ENCODE peak calls at places on chromosome 10, in five cellular contexts. D is left cardiac atrium; C is stimulated activated CD8-positive, alpha-beta memory T cell treated with anti-CD3 and anti-CD28 coated beads, Interleukin-7, amount 100 ng/mL, for 24 hours; W is GM03348; Q is neural progenitor cell. A is an unnamed sample.

GRCh38 chr10:79206300-79207095 is 137.7 kb downstream of the ZMIZ1 start:
- DNase-seq in D (no peak), C (no peak), W (no peak), Q (no peak), A (no peak)

GRCh38 chr10:52464725-52465124 is 150.6 kb downstream of the DKK1 start:
- DNase-seq in D (no peak), C (no peak), W (no peak), Q (no peak), A (no peak)

GRCh38 chr10:33665512-33665911 is 331.0 kb upstream of the NRP1 start:
- DNase-seq in D (no peak), C (no peak), W (no peak), Q (no peak), A (peak)

GRCh38 chr10:44143556-44143955 is 241.3 kb downstream of the CXCL12 start:
- DNase-seq in D (no peak), C (no peak), W (no peak), Q (no peak), A (no peak)

GRCh38 chr10:8591619-8592018 is 537.1 kb downstream of the GATA3 start:
- DNase-seq in D (no peak), C (no peak), W (no peak), Q (no peak), A (no peak)

GRCh38 chr10:79562135-79562756 is 2.0 kb upstream of the SFTPA2 start:
- DNase-seq in D (peak), C (peak), W (peak), Q (peak), A (peak)

GRCh38 chr10:24331457-24331856 is 122.5 kb downstream of the KIAA1217 start:
- DNase-seq in D (peak), C (no peak), W (no peak), Q (no peak), A (no peak)

GRCh38 chr10:131177431-131178327 is 133.8 kb downstream of the TCERG1L start:
- DNase-seq in D (no peak), C (no peak), W (no peak), Q (no peak), A (no peak)

GRCh38 chr10:79608505-79609375 is 2.0 kb upstream of the SFTPA1 start:
- DNase-seq in D (peak), C (no peak), W (peak), Q (peak), A (peak)

GRCh38 chr10:58465641-58466040 is 47.0 kb upstream of the BICC1 start:
- DNase-seq in D (no peak), C (no peak), W (no peak), Q (no peak), A (peak)

GRCh38 chr10:6230335-6230734 is 27.6 kb downstream of the PFKFB3 start:
- DNase-seq in D (no peak), C (no peak), W (no peak), Q (no peak), A (no peak)

GRCh38 chr10:49619613-49620012 is 5.8 kb downstream of the CHAT start:
- DNase-seq in D (no peak), C (no peak), W (no peak), Q (peak), A (no peak)

GRCh38 chr10:119657725-119658124 is 6.5 kb downstream of the BAG3 start:
- DNase-seq in D (no peak), C (no peak), W (no peak), Q (no peak), A (no peak)

A was measured in foreskin fibroblast.